ENCODE peak calls at places on chromosome 2, in ten cellular contexts. Y is HT1080; X is stimulated activated CD4-positive, alpha-beta T cell treated with anti-CD3 and anti-CD28 coated beads, Interleukin-2, amount 100 ng/mL, for 24 hours; Q is B cell; U is tibial artery; T is CD8-positive, alpha-beta memory T cell; F is right atrium auricular region; C is glutamatergic neuron; S is H54; Z is choroid plexus epithelial cell. W is an unnamed sample.

GRCh38 chr2:190858817-190859216 is 21.8 kb upstream of the GLS start:
- DNase-seq in Y (peak; percentile 91), X (no peak), Q (no peak), U (no peak), T (no peak), F (no peak), C (no peak), S (no peak), Z (peak; percentile 85), W (no peak)

GRCh38 chr2:203683932-203684556 is 22.4 kb upstream of the CD28 start:
- DNase-seq in Y (peak; percentile 96), X (peak; percentile 17), Q (no peak), U (peak; percentile 52), T (no peak), F (peak; percentile 75), C (no peak), S (peak; percentile 54), Z (peak; percentile 95), W (no peak)

GRCh38 chr2:120508581-120509041 is 162.7 kb downstream of the INHBB start:
- DNase-seq in Y (peak; percentile 53), X (no peak), Q (no peak), U (no peak), T (no peak), F (no peak), C (no peak), S (peak; percentile 43), Z (peak; percentile 61), W (no peak)

GRCh38 chr2:202171246-202171833 is 67.1 kb downstream of the SUMO1 start:
- DNase-seq in Y (no peak), X (peak; percentile 28), Q (no peak), U (no peak), T (no peak), F (no peak), C (peak; percentile 61), S (no peak), Z (no peak), W (no peak)

GRCh38 chr2:218578272-218578877 is 9.7 kb downstream of the CNOT9 start:
- DNase-seq in Y (no peak), X (no peak), Q (no peak), U (no peak), T (no peak), F (no peak), C (no peak), S (no peak), Z (no peak), W (no peak)

GRCh38 chr2:217421834-217422233 is 562.0 kb upstream of the TNP1 start:
- DNase-seq in Y (no peak), X (no peak), Q (no peak), U (no peak), T (no peak), F (no peak), C (no peak), S (no peak), Z (no peak), W (no peak)

GRCh38 chr2:239160226-239161143 is 240.3 kb downstream of the HDAC4 start:
- DNase-seq in Y (peak; percentile 10), X (no peak), Q (peak; percentile 37), U (peak; percentile 14), T (no peak), F (no peak), C (peak; percentile 4), S (peak; percentile 19), Z (no peak), W (no peak)

GRCh38 chr2:170530284-170530745 is 184.8 kb upstream of the SP5 start:
- DNase-seq in Y (peak; percentile 62), X (no peak), Q (no peak), U (peak; percentile 92), T (no peak), F (peak; percentile 86), C (peak; percentile 59), S (no peak), Z (peak; percentile 96), W (no peak)

GRCh38 chr2:117770696-117771095 is 43.8 kb upstream of the DDX18 start:
- DNase-seq in Y (no peak), X (no peak), Q (no peak), U (no peak), T (no peak), F (no peak), C (no peak), S (no peak), Z (no peak), W (no peak)

GRCh38 chr2:180890781-180891180 is 89.6 kb upstream of the UBE2E3 start:
- DNase-seq in Y (no peak), X (no peak), Q (no peak), U (no peak), T (no peak), F (no peak), C (no peak), S (no peak), Z (peak; percentile 14), W (no peak)

GRCh38 chr2:2898744-2899143 is 478.9 kb downstream of the EIPR1 start:
- DNase-seq in Y (no peak), X (no peak), Q (no peak), U (no peak), T (no peak), F (no peak), C (no peak), S (no peak), Z (no peak), W (no peak)